ENCODE peak calls at places on chromosomes 2 and 18, in ten cellular contexts. X is memory B cell, Y is Caki2, P is epithelial cell of proximal tubule, D is GM04503, K is T1000, E is cerebellar cortex, A is NCI-H1436, R is T-helper 17 cell, O is A673. I is an unnamed sample.

GRCh38 chr18:3089579-3089978 is 76.6 kb upstream of the LPIN2 start:
- DNase-seq in Y (no peak), A (no peak), R (no peak), K (no peak), P (no peak), X (no peak), E (no peak), D (no peak), O (no peak), I (no peak)

GRCh38 chr2:141557329-141558098 is 573.3 kb downstream of the LRP1B start:
- DNase-seq in O (no peak), Y (no peak), A (no peak), E (peak; percentile 16), X (no peak), K (peak; percentile 3), D (peak; percentile 21), P (peak; percentile 72), R (no peak), I (no peak)

GRCh38 chr2:195768454-195768853 is 111.4 kb downstream of the SLC39A10 start:
- DNase-seq in X (no peak), O (no peak), E (no peak), D (no peak), K (no peak), P (no peak), R (no peak), A (no peak), Y (no peak), I (no peak)

GRCh38 chr2:8636691-8637636 is 44.9 kb upstream of the ID2 start:
- DNase-seq in P (no peak), E (no peak), X (no peak), O (no peak), A (no peak), Y (peak; percentile 49), D (no peak), K (no peak), R (no peak), I (no peak)

GRCh38 chr2:9985531-9985930 is 34.0 kb downstream of the GRHL1 start:
- DNase-seq in X (no peak), O (no peak), D (no peak), K (no peak), E (no peak), P (no peak), R (no peak), Y (no peak), A (no peak), I (no peak)

GRCh38 chr2:97765933-97766332 is 52.6 kb downstream of the ZAP70 start:
- DNase-seq in X (no peak), K (no peak), O (no peak), E (no peak), R (no peak), A (no peak), P (peak; percentile 39), D (no peak), Y (no peak), I (no peak)

GRCh38 chr2:146978891-146979555 is 865.8 kb upstream of the ACVR2A start:
- DNase-seq in D (peak; percentile 35), O (no peak), A (no peak), P (no peak), E (no peak), R (no peak), K (no peak), X (no peak), Y (no peak), I (peak; percentile 10)

GRCh38 chr18:34773961-34774754 is 64.1 kb downstream of the DTNA start:
- DNase-seq in X (no peak), P (peak; percentile 90), O (no peak), D (peak; percentile 17), A (no peak), K (peak; percentile 34), Y (peak; percentile 18), R (no peak), E (peak; percentile 71), I (peak; percentile 62)

GRCh38 chr2:188466761-188467160 is 175.1 kb downstream of the GULP1 start:
- DNase-seq in K (no peak), D (no peak), X (no peak), O (no peak), R (no peak), A (no peak), P (no peak), Y (no peak), E (no peak), I (no peak)

GRCh38 chr2:219713110-219713509 is 85.7 kb downstream of the SLC4A3 start:
- DNase-seq in P (no peak), R (no peak), E (peak; percentile 27), X (no peak), D (no peak), Y (peak; percentile 42), O (peak; percentile 74), K (no peak), A (no peak), I (no peak)

GRCh38 chr2:60806595-60806987 is 50.5 kb downstream of the PAPOLG start:
- DNase-seq in P (no peak), A (no peak), D (no peak), X (no peak), Y (no peak), R (no peak), O (no peak), E (no peak), K (no peak), I (no peak)

I was measured in Ammon's horn.